ENCODE peak calls at places on chromosomes 13 and 19, in seven cellular contexts. N is endodermal cell; K is neuronal stem cell; F is PC-3; S is pancreas; V is PC-9; P is effector memory CD4-positive, alpha-beta T cell. C is an unnamed sample. For H3K36me3 and H3K27me3, the result is how much of the 10 kb centered on the place peaks cover.

GRCh38 chr19:6738726-6739389 is 622 bp upstream of the TRIP10 start:
- DNase-seq in K (no peak), V (no peak), P (no peak), S (peak), F (no peak), N (peak), C (peak)

GRCh38 chr19:37943480-37943879 is 36.5 kb downstream of the SIPA1L3 start:
- DNase-seq in F (no peak), P (no peak), S (no peak), N (no peak), V (no peak), K (no peak), C (no peak)

GRCh38 chr13:59356607-59357006 is 807.1 kb downstream of the DIAPH3 start:
- DNase-seq in V (no peak), P (no peak), K (no peak), S (peak), F (no peak), N (no peak), C (no peak)

GRCh38 chr19:6514926-6515325 is 12.8 kb upstream of the TUBB4A start:
- DNase-seq in N (no peak), S (no peak), V (no peak), K (no peak), F (no peak), P (no peak), C (no peak)

GRCh38 chr19:13918726-13919411 is 12.9 kb downstream of the CC2D1A start:
- DNase-seq in P (no peak), F (no peak), K (no peak), N (no peak), V (no peak), S (no peak), C (peak)

GRCh38 chr19:11370744-11371143 is 3.7 kb upstream of the SWSAP1 start:
- DNase-seq in P (no peak), V (no peak), S (no peak), F (no peak), N (no peak), K (no peak), C (no peak)

GRCh38 chr19:34365463-34366401 is 736 bp downstream of the GPI start:
- DNase-seq in N (peak), K (no peak), F (peak), V (no peak), P (no peak), S (peak), C (peak)

GRCh38 chr19:2543463-2544442 is 67.8 kb downstream of the GADD45B start:
- DNase-seq in P (peak), F (peak), K (peak), N (peak), S (peak), V (peak), C (peak)

GRCh38 chr13:111080642-111081041 is 34.5 kb upstream of the ARHGEF7 start:
- DNase-seq in F (no peak), K (no peak), P (no peak), S (no peak), V (no peak), N (peak), C (peak)

GRCh38 chr19:47613165-47614146 is 4.5 kb downstream of the BICRA start:
- DNase-seq in N (peak), P (no peak), S (no peak), K (peak), V (no peak), F (no peak), C (peak)

GRCh38 chr13:109357751-109358150 is 428.6 kb downstream of the IRS2 start:
- DNase-seq in P (no peak), S (no peak), K (no peak), N (no peak), V (no peak), F (no peak), C (no peak)

GRCh38 chr19:51386882-51387520 is 773 bp downstream of the LIM2 start:
- DNase-seq in P (no peak), K (no peak), N (no peak), V (no peak), F (no peak), S (no peak), C (peak)

GRCh38 chr19:38949580-38950367 is 19.0 kb downstream of the MRPS12 start:
- DNase-seq in N (peak), S (peak), F (peak), V (peak), K (peak), P (peak), C (peak)

GRCh38 chr19:42422576-42423461 is 4.4 kb downstream of the LIPE start:
- DNase-seq in K (no peak), V (peak), P (peak), S (no peak), N (peak), F (no peak), C (peak)

GRCh38 chr19:49145485-49146407 is 9.4 kb downstream of the HRC start:
- DNase-seq in F (peak), P (peak), S (peak), N (peak), V (no peak), K (peak), C (peak)

GRCh38 chr13:79862515-79862914 is 381.6 kb downstream of the NDFIP2 start:
- DNase-seq in P (no peak), V (no peak), F (no peak), N (no peak), K (no peak), S (no peak), C (no peak)

GRCh38 chr13:79782541-79783216 is 301.7 kb downstream of the NDFIP2 start:
- DNase-seq in S (peak), N (peak), V (no peak), F (no peak), P (no peak), K (peak), C (peak)

GRCh38 chr13:52118595-52118994 is 10.3 kb downstream of the NEK5 start:
- DNase-seq in N (no peak), P (no peak), K (no peak), S (no peak), F (no peak), V (no peak), C (no peak)

GRCh38 chr13:26658491-26658890 is 101.0 kb downstream of the WASF3 start:
- DNase-seq in P (no peak), V (no peak), N (no peak), K (peak), S (no peak), F (no peak), C (peak)

GRCh38 chr19:10551698-10552301 is 8.1 kb downstream of the ATG4D start:
- DNase-seq in S (no peak), P (no peak), N (peak), V (peak), K (no peak), F (peak), C (peak)

GRCh38 chr13:51874651-51875050 is 12.9 kb downstream of the CCDC70 start:
- DNase-seq in N (no peak), S (no peak), F (no peak), P (no peak), K (no peak), V (no peak), C (no peak)

GRCh38 chr13:93025984-93026383 is 200.6 kb upstream of the GPC6 start:
- DNase-seq in K (no peak), P (no peak), S (no peak), N (no peak), F (no peak), V (no peak), C (no peak)

GRCh38 chr19:1131718-1132552 is 28.1 kb downstream of the GPX4 start:
- DNase-seq in S (peak), N (peak), K (peak), V (no peak), P (peak), F (no peak), C (peak)

GRCh38 chr13:99985243-99985874 is 3.8 kb downstream of the ZIC2 start:
- DNase-seq in P (no peak), V (no peak), N (peak), F (no peak), K (no peak), S (no peak), C (no peak)

GRCh38 chr13:47621931-47622330 is 379.1 kb downstream of the SUCLA2 start:
- DNase-seq in F (peak), P (no peak), V (no peak), S (no peak), N (no peak), K (no peak), C (no peak)

GRCh38 chr19:480016-480855 is 16.1 kb upstream of the MADCAM1 start:
- DNase-seq in V (no peak), S (peak), P (no peak), K (peak), F (peak), N (peak), C (peak)

GRCh38 chr19:29277107-29277506 is 64.2 kb upstream of the UQCRFS1 start:
- DNase-seq in K (no peak), S (no peak), F (no peak), N (peak), V (no peak), P (peak), C (peak)

GRCh38 chr13:95628488-95628887 is 16.0 kb downstream of the DZIP1 start:
- DNase-seq in V (no peak), S (no peak), F (no peak), N (no peak), P (no peak), K (no peak), C (no peak)

GRCh38 chr13:95627590-95627989 is 16.9 kb downstream of the DZIP1 start:
- DNase-seq in N (no peak), P (no peak), K (no peak), V (no peak), F (no peak), S (no peak), C (no peak)

GRCh38 chr13:95630593-95630992 is 13.9 kb downstream of the DZIP1 start:
- DNase-seq in N (no peak), K (no peak), F (no peak), S (no peak), P (no peak), V (no peak), C (no peak)

GRCh38 chr13:95626768-95627167 is 17.7 kb downstream of the DZIP1 start:
- DNase-seq in K (no peak), S (no peak), N (no peak), V (no peak), F (no peak), P (no peak), C (no peak)

GRCh38 chr13:95629071-95629470 is 15.4 kb downstream of the DZIP1 start:
- DNase-seq in V (no peak), N (no peak), F (no peak), K (no peak), P (no peak), S (no peak), C (no peak)
- H3K36me3 ChIP-seq in V (under half), N (half or more), F (under half), K (under half), P (under half), S (under half), C (under half)

GRCh38 chr19:55153652-55154264 is 3.8 kb downstream of the TNNI3 start:
- DNase-seq in V (no peak), S (no peak), F (no peak), K (no peak), N (no peak), P (no peak), C (no peak)
- H3K27me3 ChIP-seq in V (under half), S (under half), F (under half), K (under half), N (under half), P (under half), C (under half)

GRCh38 chr13:98483636-98484288 is 93.1 kb downstream of the STK24 start:
- DNase-seq in F (no peak), P (no peak), V (no peak), S (peak), K (no peak), N (no peak), C (no peak)
- H3K4me3 ChIP-seq in F (peak), P (no peak), V (peak), S (no peak), K (no peak), N (peak), C (no peak)

DNA sequence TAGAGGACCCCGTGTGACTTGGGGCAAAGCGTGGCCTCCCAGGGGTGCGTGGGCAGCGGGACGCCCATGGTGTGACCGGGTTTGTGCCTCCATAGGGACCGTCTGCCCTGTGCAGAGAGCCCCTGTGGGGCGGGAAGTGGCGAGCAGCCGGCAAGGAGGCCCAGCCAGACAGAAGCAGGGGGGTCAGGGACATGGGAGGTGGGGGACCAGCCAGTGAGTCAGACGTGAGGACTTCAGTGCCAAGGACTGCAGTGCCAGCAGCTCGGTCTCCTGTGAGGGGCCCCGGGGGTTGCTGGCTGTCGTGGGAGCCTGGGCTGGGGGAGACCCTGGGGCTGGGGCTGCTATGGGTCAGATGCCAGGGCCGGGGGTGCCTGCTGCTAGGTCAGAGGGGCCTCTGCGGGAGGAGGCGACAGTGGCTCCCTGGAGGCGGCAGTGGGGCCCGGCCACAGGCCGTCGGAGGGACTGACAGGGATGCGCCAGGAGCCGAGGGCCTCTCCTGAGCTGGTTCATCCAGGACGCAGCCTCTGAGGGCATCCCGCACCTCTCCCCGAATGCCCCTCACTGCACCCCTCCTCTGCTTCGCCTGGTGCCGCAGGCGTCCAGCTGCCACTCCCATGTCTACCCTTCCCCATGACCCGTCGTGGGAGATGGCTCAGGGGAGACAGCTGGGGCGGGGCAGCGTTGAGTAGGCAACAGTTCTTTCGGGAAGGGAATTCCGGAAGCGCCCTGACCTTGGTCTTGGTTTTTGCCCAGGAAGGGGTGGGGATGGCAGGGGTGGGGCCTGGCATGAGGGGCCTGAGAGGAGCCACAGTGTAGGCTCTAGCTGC is 80.0 kb downstream of the KDM4B start:
- DNase-seq in K (no peak), V (no peak), P (no peak), S (no peak), N (no peak), F (peak), C (peak)
- H3K36me3 ChIP-seq in K (under half), V (under half), P (under half), S (under half), N (under half), F (under half), C (under half)